ENCODE peak calls at places on chromosomes 3 and 15, in six cellular contexts. J is uterus, K is Peyer's patch, Q is suprapubic skin, X is tibial nerve, H is ovary. O is an unnamed sample.

GRCh38 chr15:91916051-91916450 is 62.5 kb downstream of the SLCO3A1 start:
- DNase-seq in J (no peak), K (no peak), H (no peak), Q (no peak), X (no peak), O (no peak)

GRCh38 chr3:52441122-52441771 is 3.7 kb downstream of the SEMA3G start:
- DNase-seq in K (no peak), H (no peak), J (no peak), Q (peak; percentile 56), X (no peak), O (no peak)

GRCh38 chr3:196378442-196378841 is 40.3 kb upstream of the TM4SF19 start:
- DNase-seq in Q (no peak), K (no peak), H (no peak), J (no peak), X (no peak), O (no peak)

GRCh38 chr3:87041191-87041590 is 50.2 kb upstream of the VGLL3 start:
- DNase-seq in H (no peak), K (no peak), Q (no peak), J (no peak), X (no peak), O (no peak)

GRCh38 chr15:65868546-65869126 is 655 bp upstream of the RAB11A start:
- DNase-seq in J (no peak), H (no peak), K (no peak), X (no peak), Q (no peak), O (no peak)

GRCh38 chr3:133440652-133441051 is 40.8 kb downstream of the BFSP2 start:
- DNase-seq in H (no peak), K (no peak), Q (no peak), J (no peak), X (no peak), O (no peak)

GRCh38 chr15:35757323-35757722 is 211.4 kb upstream of the DPH6 start:
- DNase-seq in Q (no peak), H (no peak), J (no peak), K (no peak), X (no peak), O (no peak)

GRCh38 chr3:62211675-62212429 is 161.5 kb downstream of the FEZF2 start:
- DNase-seq in Q (no peak), J (no peak), H (no peak), X (no peak), K (no peak), O (no peak)

GRCh38 chr15:25134546-25134945 is 179.8 kb downstream of the SNRPN start:
- DNase-seq in K (no peak), Q (no peak), X (no peak), H (no peak), J (no peak), O (no peak)

GRCh38 chr3:119294402-119294888 is 262 bp downstream of the ARHGAP31 start:
- DNase-seq in X (peak; percentile 45), K (peak; percentile 85), H (peak; percentile 64), J (peak; percentile 46), Q (peak; percentile 75), O (peak; percentile 20)

GRCh38 chr3:73216310-73216709 is 154.9 kb downstream of the EBLN2 start:
- DNase-seq in H (no peak), K (no peak), Q (no peak), J (no peak), X (no peak), O (no peak)

GRCh38 chr15:60681353-60681752 is 202.4 kb upstream of the ICE2 start:
- DNase-seq in K (no peak), X (no peak), J (no peak), H (no peak), Q (no peak), O (no peak)

GRCh38 chr3:65883614-65884013 is 155.1 kb downstream of the MAGI1 start:
- DNase-seq in H (no peak), X (no peak), J (no peak), K (no peak), Q (no peak), O (no peak)

GRCh38 chr3:45832691-45833090 is 9.2 kb downstream of the LZTFL1 start:
- DNase-seq in X (no peak), H (no peak), J (no peak), Q (no peak), K (peak; percentile 63), O (no peak)

GRCh38 chr15:40995656-40996055 is 42.4 kb downstream of the CHAC1 start:
- DNase-seq in K (no peak), J (no peak), H (no peak), X (no peak), Q (no peak), O (no peak)

GRCh38 chr3:63864008-63864871 is 573 bp downstream of the ATXN7 start:
- DNase-seq in X (peak; percentile 58), K (peak; percentile 72), J (peak; percentile 50), Q (peak; percentile 67), H (peak; percentile 70), O (peak; percentile 63)
- TF ChIP-seq POLR2A in X (no peak), K (no peak), J (no peak), Q (no peak), H (no peak), O (no peak)

GRCh38 chr15:70058642-70059360 is 38.9 kb downstream of the TLE3 start:
- DNase-seq in H (peak; percentile 4), Q (peak; percentile 56), X (no peak), K (peak; percentile 36), J (peak; percentile 10), O (no peak)
- TF ChIP-seq POLR2A in H (no peak), Q (no peak), X (no peak), K (no peak), J (no peak), O (no peak)

GRCh38 chr15:22980189-22981136 is at the start of gene CYFIP1:
- DNase-seq in J (peak; percentile 88), H (peak; percentile 89), Q (peak; percentile 90), X (peak; percentile 66), K (peak; percentile 88), O (peak; percentile 94)
- TF ChIP-seq POLR2A in J (peak; percentile 33), H (no peak), Q (no peak), X (no peak), K (peak; percentile 52), O (peak; percentile 51)

DNA sequence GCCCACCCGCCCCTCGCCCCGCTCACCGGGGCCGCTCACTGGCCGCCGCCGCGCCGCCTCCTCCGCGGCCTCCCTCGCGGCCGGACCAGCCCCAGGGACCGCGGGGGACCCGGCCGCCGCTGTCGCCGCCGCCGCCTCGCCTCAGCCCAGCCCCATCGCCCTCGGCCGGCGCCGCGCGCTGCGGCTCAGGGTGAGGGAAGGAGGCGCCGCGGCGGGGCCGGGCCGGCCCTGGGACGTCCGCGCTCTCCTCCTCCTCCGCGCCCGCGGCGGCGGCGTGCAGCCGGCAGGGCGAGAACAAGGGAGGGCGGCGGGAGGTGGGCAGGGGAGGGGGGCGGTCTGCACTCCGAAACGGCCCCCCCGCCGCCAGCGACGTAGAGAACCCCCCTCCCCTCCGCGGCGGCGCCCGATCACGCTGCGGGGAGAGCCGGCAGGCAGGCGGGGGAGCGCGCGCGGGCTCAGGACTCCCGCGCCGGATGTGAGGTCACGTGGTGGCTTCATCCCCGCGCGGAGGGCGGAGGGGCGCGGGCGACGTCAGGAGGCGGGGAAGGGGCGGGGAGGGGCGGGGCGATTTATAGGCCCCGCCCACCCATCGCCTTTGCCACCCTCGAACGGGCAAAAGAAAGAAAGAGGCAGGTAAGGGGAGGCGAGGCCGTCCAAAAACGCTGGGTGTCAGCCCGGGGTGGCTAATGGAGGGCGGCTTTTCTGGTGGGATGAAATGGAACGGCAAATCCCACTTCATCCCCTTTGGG is at the start of gene ATP13A3:
- DNase-seq in J (peak; percentile 87), X (peak; percentile 82), K (peak; percentile 95), H (peak; percentile 92), Q (peak; percentile 91), O (peak; percentile 96)
- TF ChIP-seq POLR2A in J (peak; percentile 54), X (peak; percentile 43), K (peak; percentile 63), H (peak; percentile 78), Q (no peak), O (peak; percentile 89)

DNA sequence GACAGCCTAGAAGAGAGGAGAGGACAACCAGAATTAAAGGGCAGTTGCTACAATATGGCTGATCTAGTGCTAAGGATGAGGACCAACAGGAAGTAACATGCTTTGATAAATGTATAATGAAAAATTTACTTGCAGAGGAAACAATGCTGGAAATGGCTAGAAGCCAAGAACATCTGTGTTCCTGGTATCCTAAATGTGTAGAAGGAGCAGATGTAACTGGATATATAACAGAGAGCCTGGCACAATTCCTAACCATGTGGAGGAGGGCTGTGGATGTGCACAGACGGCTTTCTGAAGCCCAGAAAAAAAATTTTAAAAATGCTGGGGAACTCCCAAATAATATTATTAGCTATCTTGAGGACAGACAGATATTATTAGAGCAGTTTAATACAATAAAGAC is 159.4 kb upstream of the GBE1 start:
- DNase-seq in Q (no peak), H (no peak), K (no peak), J (no peak), X (no peak), O (no peak)
- TF ChIP-seq POLR2A in Q (no peak), H (no peak), K (no peak), J (no peak), X (no peak), O (no peak)

DNA sequence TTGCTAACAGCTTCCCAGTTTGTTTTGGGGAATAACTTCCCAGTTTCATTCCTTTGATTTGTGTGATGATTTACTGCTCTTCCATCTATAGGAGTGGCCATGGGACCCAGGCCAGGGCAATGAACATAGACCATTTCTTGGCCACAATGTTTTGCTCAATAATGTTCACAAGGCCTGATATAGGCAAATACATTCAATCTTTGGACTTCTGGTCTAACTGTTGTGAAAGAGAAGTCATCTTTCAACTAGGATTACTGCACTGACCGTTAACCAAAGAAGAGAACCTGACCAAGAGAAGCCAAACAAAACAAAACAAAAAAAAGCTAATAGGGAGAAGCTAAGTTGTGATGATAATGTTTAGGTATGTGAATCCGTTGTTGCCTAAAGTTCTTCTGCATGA is 221.8 kb upstream of the SUCLG2 start:
- DNase-seq in J (no peak), H (no peak), X (no peak), Q (no peak), K (no peak), O (no peak)
- TF ChIP-seq POLR2A in J (no peak), H (no peak), X (no peak), Q (no peak), K (no peak), O (no peak)

GRCh38 chr3:152244156-152244888 is 24.4 kb upstream of the MBNL1 start:
- DNase-seq in K (no peak), X (no peak), Q (no peak), H (no peak), J (no peak), O (no peak)
- TF ChIP-seq POLR2A in K (no peak), X (no peak), Q (no peak), H (no peak), J (no peak), O (no peak)

GRCh38 chr3:185330644-185331043 is 32.3 kb upstream of the MAP3K13 start:
- DNase-seq in Q (no peak), X (no peak), J (no peak), H (no peak), K (no peak), O (no peak)

GRCh38 chr3:185332026-185332735 is 30.8 kb upstream of the MAP3K13 start:
- DNase-seq in H (no peak), J (no peak), Q (no peak), K (no peak), X (no peak), O (no peak)

GRCh38 chr3:185328324-185329004 is 34.5 kb upstream of the MAP3K13 start:
- DNase-seq in X (no peak), K (peak; percentile 86), Q (no peak), H (no peak), J (no peak), O (no peak)

GRCh38 chr3:185327052-185327451 is 35.9 kb upstream of the MAP3K13 start:
- DNase-seq in Q (no peak), K (peak; percentile 50), H (no peak), J (no peak), X (no peak), O (no peak)

GRCh38 chr3:185330238-185330637 is 32.7 kb upstream of the MAP3K13 start:
- DNase-seq in J (no peak), K (peak; percentile 46), Q (no peak), X (no peak), H (no peak), O (no peak)
- TF ChIP-seq POLR2A in J (no peak), K (no peak), Q (no peak), X (no peak), H (no peak), O (no peak)